ENCODE peak calls at places on chromosomes 2 and 18, in four cellular contexts. R is right cardiac atrium, E is astrocyte of the spinal cord, Z is DND-41. B is an unnamed sample.

GRCh38 chr2:9140570-9141378 is 65.8 kb upstream of the ASAP2 start:
- DNase-seq in E (no peak), Z (no peak), R (no peak), B (peak)

GRCh38 chr2:64770781-64771334 is 117.1 kb upstream of the SERTAD2 start:
- DNase-seq in Z (no peak), E (peak), R (peak), B (no peak)

GRCh38 chr2:23596316-23596885 is 211.4 kb downstream of the KLHL29 start:
- DNase-seq in R (no peak), E (peak), Z (no peak), B (no peak)

GRCh38 chr18:6959110-6959509 is 158.5 kb downstream of the LAMA1 start:
- DNase-seq in R (no peak), E (no peak), Z (no peak), B (no peak)

GRCh38 chr2:143579456-143579855 is 450.2 kb downstream of the ARHGAP15 start:
- DNase-seq in Z (no peak), E (no peak), R (no peak), B (no peak)

GRCh38 chr2:28658369-28658768 is 93.3 kb upstream of the PPP1CB start:
- DNase-seq in R (no peak), E (peak), Z (no peak), B (no peak)

GRCh38 chr2:170974304-170974993 is 45.4 kb downstream of the GORASP2 start:
- DNase-seq in Z (no peak), R (no peak), E (no peak), B (no peak)

GRCh38 chr2:233273120-233273519 is 21.6 kb downstream of the ATG16L1 start:
- DNase-seq in R (no peak), Z (no peak), E (no peak), B (no peak)

GRCh38 chr2:240574386-240575100 is 6.3 kb downstream of the RNPEPL1 start:
- DNase-seq in Z (no peak), E (no peak), R (peak), B (peak)

GRCh38 chr2:61151434-61151833 is 10.6 kb upstream of the C2orf74 start:
- DNase-seq in E (peak), R (no peak), Z (no peak), B (no peak)

GRCh38 chr2:42639340-42640077 is 71.1 kb downstream of the MTA3 start:
- DNase-seq in Z (no peak), E (no peak), R (no peak), B (no peak)

GRCh38 chr18:40524881-40525280 is 1430.2 kb upstream of the PIK3C3 start:
- DNase-seq in E (no peak), R (no peak), Z (no peak), B (no peak)

GRCh38 chr2:1227289-1227900 is 185.9 kb upstream of the TPO start:
- DNase-seq in R (no peak), E (peak), Z (no peak), B (no peak)